ENCODE peak calls at places on chromosomes 3 and 15, in nine cellular contexts. One of them, this sample, is unnamed. For H3K36me3, the result is how much of the 10 kb centered on the place peaks cover.

GRCh38 chr15:25416693-25417092 is 22.1 kb downstream of the UBE3A start:
- DNase-seq in tibial artery: no peak
- DNase-seq in PC-9: no peak
- DNase-seq in left ventricle myocardium inferior: no peak
- DNase-seq in body of pancreas: no peak
- DNase-seq in Panc1: no peak
- DNase-seq in CD8-positive, alpha-beta memory T cell: no peak
- DNase-seq in ascending aorta: no peak
- DNase-seq in SK-N-SH: no peak
- DNase-seq in this sample: no peak

GRCh38 chr3:50352762-50353161 is 2.1 kb downstream of the CYB561D2 start:
- DNase-seq in tibial artery: no peak
- DNase-seq in PC-9: peak
- DNase-seq in left ventricle myocardium inferior: no peak
- DNase-seq in body of pancreas: no peak
- DNase-seq in Panc1: no peak
- DNase-seq in CD8-positive, alpha-beta memory T cell: no peak
- DNase-seq in ascending aorta: no peak
- DNase-seq in SK-N-SH: no peak
- DNase-seq in this sample: no peak

GRCh38 chr3:40417845-40418543 is 31.0 kb downstream of the ENTPD3 start:
- DNase-seq in tibial artery: no peak
- DNase-seq in PC-9: peak
- DNase-seq in left ventricle myocardium inferior: no peak
- DNase-seq in body of pancreas: no peak
- DNase-seq in Panc1: peak
- DNase-seq in CD8-positive, alpha-beta memory T cell: no peak
- DNase-seq in ascending aorta: no peak
- DNase-seq in SK-N-SH: peak
- DNase-seq in this sample: no peak

GRCh38 chr3:114872588-114872987 is 274.5 kb downstream of the ZBTB20 start:
- DNase-seq in tibial artery: no peak
- DNase-seq in PC-9: no peak
- DNase-seq in left ventricle myocardium inferior: no peak
- DNase-seq in body of pancreas: no peak
- DNase-seq in Panc1: no peak
- DNase-seq in CD8-positive, alpha-beta memory T cell: no peak
- DNase-seq in ascending aorta: no peak
- DNase-seq in SK-N-SH: no peak
- DNase-seq in this sample: no peak

GRCh38 chr3:195031574-195032003 is 239.4 kb downstream of the XXYLT1 start:
- DNase-seq in tibial artery: no peak
- DNase-seq in PC-9: peak
- DNase-seq in left ventricle myocardium inferior: no peak
- DNase-seq in body of pancreas: no peak
- DNase-seq in Panc1: no peak
- DNase-seq in CD8-positive, alpha-beta memory T cell: no peak
- DNase-seq in ascending aorta: peak
- DNase-seq in SK-N-SH: no peak
- DNase-seq in this sample: no peak

GRCh38 chr3:189903562-189904250 is 217.0 kb downstream of the P3H2 start:
- DNase-seq in tibial artery: no peak
- DNase-seq in PC-9: no peak
- DNase-seq in left ventricle myocardium inferior: no peak
- DNase-seq in body of pancreas: no peak
- DNase-seq in Panc1: no peak
- DNase-seq in CD8-positive, alpha-beta memory T cell: no peak
- DNase-seq in ascending aorta: no peak
- DNase-seq in SK-N-SH: no peak
- DNase-seq in this sample: no peak

GRCh38 chr3:1501396-1501795 is 408.6 kb downstream of the CNTN6 start:
- DNase-seq in tibial artery: no peak
- DNase-seq in PC-9: no peak
- DNase-seq in left ventricle myocardium inferior: no peak
- DNase-seq in body of pancreas: no peak
- DNase-seq in Panc1: no peak
- DNase-seq in CD8-positive, alpha-beta memory T cell: no peak
- DNase-seq in ascending aorta: no peak
- DNase-seq in SK-N-SH: no peak
- DNase-seq in this sample: no peak

GRCh38 chr3:12356996-12357395 is 68.1 kb downstream of the PPARG start:
- DNase-seq in tibial artery: no peak
- DNase-seq in PC-9: no peak
- DNase-seq in left ventricle myocardium inferior: no peak
- DNase-seq in body of pancreas: no peak
- DNase-seq in Panc1: no peak
- DNase-seq in CD8-positive, alpha-beta memory T cell: no peak
- DNase-seq in ascending aorta: no peak
- DNase-seq in SK-N-SH: no peak
- DNase-seq in this sample: no peak

GRCh38 chr15:42148808-42149492 is 7.5 kb downstream of the PLA2G4F start:
- DNase-seq in tibial artery: peak
- DNase-seq in PC-9: no peak
- DNase-seq in left ventricle myocardium inferior: no peak
- DNase-seq in body of pancreas: peak
- DNase-seq in Panc1: no peak
- DNase-seq in CD8-positive, alpha-beta memory T cell: no peak
- DNase-seq in ascending aorta: peak
- DNase-seq in SK-N-SH: no peak
- DNase-seq in this sample: no peak

GRCh38 chr15:101121511-101122090 is 130.2 kb downstream of the CHSY1 start:
- DNase-seq in tibial artery: peak
- DNase-seq in PC-9: no peak
- DNase-seq in left ventricle myocardium inferior: peak
- DNase-seq in body of pancreas: peak
- DNase-seq in Panc1: no peak
- DNase-seq in CD8-positive, alpha-beta memory T cell: no peak
- DNase-seq in ascending aorta: peak
- DNase-seq in SK-N-SH: peak
- DNase-seq in this sample: peak

DNA sequence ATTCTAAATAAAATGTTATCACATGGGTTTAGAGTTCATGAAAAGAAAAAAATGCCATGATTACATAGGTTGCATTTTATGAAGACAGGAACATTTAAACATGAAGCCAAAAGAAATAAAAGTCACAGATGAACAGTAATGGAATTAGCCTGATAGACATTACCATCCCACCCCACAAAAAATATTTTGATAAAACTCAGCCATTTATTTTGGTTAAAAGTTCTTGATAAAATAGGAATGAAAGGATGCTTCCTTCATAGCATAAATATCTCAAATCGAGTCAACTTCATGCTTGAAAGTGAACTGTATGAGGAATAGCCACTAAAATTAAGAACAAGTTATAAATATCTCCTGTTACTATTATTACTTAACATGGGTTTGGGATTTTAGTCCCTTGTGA is 101.9 kb upstream of the TMC3 start:
- DNase-seq in tibial artery: no peak
- DNase-seq in PC-9: no peak
- DNase-seq in left ventricle myocardium inferior: no peak
- DNase-seq in body of pancreas: no peak
- DNase-seq in Panc1: no peak
- DNase-seq in CD8-positive, alpha-beta memory T cell: no peak
- DNase-seq in ascending aorta: no peak
- DNase-seq in SK-N-SH: no peak
- DNase-seq in this sample: no peak
- H3K36me3 ChIP-seq in tibial artery: under half
- H3K36me3 ChIP-seq in PC-9: under half
- H3K36me3 ChIP-seq in left ventricle myocardium inferior: under half
- H3K36me3 ChIP-seq in body of pancreas: under half
- H3K36me3 ChIP-seq in Panc1: under half
- H3K36me3 ChIP-seq in CD8-positive, alpha-beta memory T cell: under half
- H3K36me3 ChIP-seq in ascending aorta: under half
- H3K36me3 ChIP-seq in SK-N-SH: under half
- H3K36me3 ChIP-seq in this sample: under half

GRCh38 chr3:47362704-47363103 is 18.1 kb upstream of the PTPN23 start:
- DNase-seq in tibial artery: no peak
- DNase-seq in PC-9: no peak
- DNase-seq in left ventricle myocardium inferior: no peak
- DNase-seq in body of pancreas: no peak
- DNase-seq in Panc1: no peak
- DNase-seq in CD8-positive, alpha-beta memory T cell: peak
- DNase-seq in ascending aorta: no peak
- DNase-seq in SK-N-SH: no peak
- DNase-seq in this sample: no peak

GRCh38 chr3:47370887-47371697 is 9.7 kb upstream of the PTPN23 start:
- DNase-seq in tibial artery: peak
- DNase-seq in PC-9: no peak
- DNase-seq in left ventricle myocardium inferior: no peak
- DNase-seq in body of pancreas: no peak
- DNase-seq in Panc1: no peak
- DNase-seq in CD8-positive, alpha-beta memory T cell: no peak
- DNase-seq in ascending aorta: no peak
- DNase-seq in SK-N-SH: peak
- DNase-seq in this sample: peak

GRCh38 chr3:47367631-47368030 is 13.2 kb upstream of the PTPN23 start:
- DNase-seq in tibial artery: peak
- DNase-seq in PC-9: no peak
- DNase-seq in left ventricle myocardium inferior: no peak
- DNase-seq in body of pancreas: no peak
- DNase-seq in Panc1: no peak
- DNase-seq in CD8-positive, alpha-beta memory T cell: no peak
- DNase-seq in ascending aorta: no peak
- DNase-seq in SK-N-SH: no peak
- DNase-seq in this sample: no peak

GRCh38 chr3:47365213-47366153 is 15.3 kb upstream of the PTPN23 start:
- DNase-seq in tibial artery: peak
- DNase-seq in PC-9: no peak
- DNase-seq in left ventricle myocardium inferior: no peak
- DNase-seq in body of pancreas: no peak
- DNase-seq in Panc1: no peak
- DNase-seq in CD8-positive, alpha-beta memory T cell: no peak
- DNase-seq in ascending aorta: peak
- DNase-seq in SK-N-SH: no peak
- DNase-seq in this sample: no peak

GRCh38 chr3:47366833-47367232 is 14.0 kb upstream of the PTPN23 start:
- DNase-seq in tibial artery: peak
- DNase-seq in PC-9: no peak
- DNase-seq in left ventricle myocardium inferior: no peak
- DNase-seq in body of pancreas: no peak
- DNase-seq in Panc1: no peak
- DNase-seq in CD8-positive, alpha-beta memory T cell: no peak
- DNase-seq in ascending aorta: no peak
- DNase-seq in SK-N-SH: no peak
- DNase-seq in this sample: no peak
- H3K4me3 ChIP-seq in tibial artery: no peak
- H3K4me3 ChIP-seq in PC-9: no peak
- H3K4me3 ChIP-seq in left ventricle myocardium inferior: no peak
- H3K4me3 ChIP-seq in body of pancreas: no peak
- H3K4me3 ChIP-seq in Panc1: no peak
- H3K4me3 ChIP-seq in CD8-positive, alpha-beta memory T cell: no peak
- H3K4me3 ChIP-seq in ascending aorta: no peak
- H3K4me3 ChIP-seq in SK-N-SH: no peak
- H3K4me3 ChIP-seq in this sample: no peak

GRCh38 chr3:31613131-31613626 is 80.5 kb downstream of the STT3B start:
- DNase-seq in tibial artery: no peak
- DNase-seq in PC-9: no peak
- DNase-seq in left ventricle myocardium inferior: no peak
- DNase-seq in body of pancreas: no peak
- DNase-seq in Panc1: no peak
- DNase-seq in CD8-positive, alpha-beta memory T cell: no peak
- DNase-seq in ascending aorta: no peak
- DNase-seq in SK-N-SH: no peak
- DNase-seq in this sample: no peak
- H3K36me3 ChIP-seq in tibial artery: under half
- H3K36me3 ChIP-seq in PC-9: under half
- H3K36me3 ChIP-seq in left ventricle myocardium inferior: under half
- H3K36me3 ChIP-seq in body of pancreas: under half
- H3K36me3 ChIP-seq in Panc1: under half
- H3K36me3 ChIP-seq in CD8-positive, alpha-beta memory T cell: under half
- H3K36me3 ChIP-seq in ascending aorta: under half
- H3K36me3 ChIP-seq in SK-N-SH: under half
- H3K36me3 ChIP-seq in this sample: under half

GRCh38 chr3:183266454-183266853 is 13.4 kb downstream of the B3GNT5 start:
- DNase-seq in tibial artery: no peak
- DNase-seq in PC-9: no peak
- DNase-seq in left ventricle myocardium inferior: no peak
- DNase-seq in body of pancreas: no peak
- DNase-seq in Panc1: no peak
- DNase-seq in CD8-positive, alpha-beta memory T cell: no peak
- DNase-seq in ascending aorta: no peak
- DNase-seq in SK-N-SH: no peak
- DNase-seq in this sample: no peak
- H3K4me3 ChIP-seq in tibial artery: no peak
- H3K4me3 ChIP-seq in PC-9: no peak
- H3K4me3 ChIP-seq in left ventricle myocardium inferior: no peak
- H3K4me3 ChIP-seq in body of pancreas: no peak
- H3K4me3 ChIP-seq in Panc1: no peak
- H3K4me3 ChIP-seq in CD8-positive, alpha-beta memory T cell: no peak
- H3K4me3 ChIP-seq in ascending aorta: no peak
- H3K4me3 ChIP-seq in SK-N-SH: no peak
- H3K4me3 ChIP-seq in this sample: no peak

GRCh38 chr15:98437752-98438151 is 210.6 kb upstream of the IGF1R start:
- DNase-seq in tibial artery: no peak
- DNase-seq in PC-9: no peak
- DNase-seq in left ventricle myocardium inferior: no peak
- DNase-seq in body of pancreas: no peak
- DNase-seq in Panc1: no peak
- DNase-seq in CD8-positive, alpha-beta memory T cell: no peak
- DNase-seq in ascending aorta: no peak
- DNase-seq in SK-N-SH: no peak
- DNase-seq in this sample: no peak

GRCh38 chr15:98440917-98441316 is 207.4 kb upstream of the IGF1R start:
- DNase-seq in tibial artery: no peak
- DNase-seq in PC-9: no peak
- DNase-seq in left ventricle myocardium inferior: no peak
- DNase-seq in body of pancreas: no peak
- DNase-seq in Panc1: no peak
- DNase-seq in CD8-positive, alpha-beta memory T cell: no peak
- DNase-seq in ascending aorta: no peak
- DNase-seq in SK-N-SH: no peak
- DNase-seq in this sample: peak

GRCh38 chr15:98438907-98439306 is 209.4 kb upstream of the IGF1R start:
- DNase-seq in tibial artery: no peak
- DNase-seq in PC-9: no peak
- DNase-seq in left ventricle myocardium inferior: no peak
- DNase-seq in body of pancreas: no peak
- DNase-seq in Panc1: no peak
- DNase-seq in CD8-positive, alpha-beta memory T cell: no peak
- DNase-seq in ascending aorta: no peak
- DNase-seq in SK-N-SH: no peak
- DNase-seq in this sample: peak

GRCh38 chr15:98439523-98439942 is 208.8 kb upstream of the IGF1R start:
- DNase-seq in tibial artery: no peak
- DNase-seq in PC-9: no peak
- DNase-seq in left ventricle myocardium inferior: no peak
- DNase-seq in body of pancreas: no peak
- DNase-seq in Panc1: no peak
- DNase-seq in CD8-positive, alpha-beta memory T cell: no peak
- DNase-seq in ascending aorta: no peak
- DNase-seq in SK-N-SH: no peak
- DNase-seq in this sample: no peak

GRCh38 chr15:98438326-98438725 is 210.0 kb upstream of the IGF1R start:
- DNase-seq in tibial artery: no peak
- DNase-seq in PC-9: no peak
- DNase-seq in left ventricle myocardium inferior: no peak
- DNase-seq in body of pancreas: no peak
- DNase-seq in Panc1: no peak
- DNase-seq in CD8-positive, alpha-beta memory T cell: no peak
- DNase-seq in ascending aorta: no peak
- DNase-seq in SK-N-SH: no peak
- DNase-seq in this sample: peak
- H3K36me3 ChIP-seq in tibial artery: under half
- H3K36me3 ChIP-seq in PC-9: under half
- H3K36me3 ChIP-seq in left ventricle myocardium inferior: under half
- H3K36me3 ChIP-seq in body of pancreas: under half
- H3K36me3 ChIP-seq in Panc1: under half
- H3K36me3 ChIP-seq in CD8-positive, alpha-beta memory T cell: under half
- H3K36me3 ChIP-seq in ascending aorta: under half
- H3K36me3 ChIP-seq in SK-N-SH: under half
- H3K36me3 ChIP-seq in this sample: under half

This sample was measured in spleen.